ENCODE peak calls at places on chromosome 5, in four cellular contexts. Y, O, M and A are unnamed samples.

GRCh38 chr5:161403121-161403520 is 143.4 kb downstream of the GABRB2 start:
- DNase-seq in Y (no peak), M (no peak), O (no peak), A (no peak)

GRCh38 chr5:33423018-33423630 is 17.6 kb upstream of the TARS1 start:
- DNase-seq in O (peak; percentile 60), Y (no peak), M (no peak), A (no peak)

GRCh38 chr5:74464512-74465209 is 175.9 kb downstream of the ENC1 start:
- DNase-seq in M (no peak), Y (no peak), O (peak; percentile 39), A (no peak)

GRCh38 chr5:123585871-123586270 is 73.9 kb downstream of the CSNK1G3 start:
- DNase-seq in O (no peak), M (no peak), Y (no peak), A (no peak)

GRCh38 chr5:173283318-173284288 is 44.6 kb downstream of the STC2 start:
- DNase-seq in Y (peak; percentile 88), O (peak; percentile 88), M (no peak), A (peak; percentile 19)

GRCh38 chr5:116409591-116410296 is 164.9 kb downstream of the SEMA6A start:
- DNase-seq in Y (no peak), M (no peak), O (no peak), A (no peak)

GRCh38 chr5:67073045-67073444 is 123.6 kb downstream of the CD180 start:
- DNase-seq in Y (no peak), O (no peak), M (no peak), A (no peak)

GRCh38 chr5:14190194-14191164 is 47.3 kb downstream of the TRIO start:
- DNase-seq in Y (no peak), M (no peak), O (peak; percentile 99), A (no peak)

GRCh38 chr5:135018457-135018856 is 15.6 kb downstream of the PITX1 start:
- DNase-seq in M (no peak), O (no peak), Y (no peak), A (no peak)

GRCh38 chr5:123285122-123286011 is 137.8 kb downstream of the CEP120 start:
- DNase-seq in M (no peak), O (peak; percentile 41), Y (peak; percentile 35), A (no peak)

GRCh38 chr5:52783226-52783959 is 4.3 kb upstream of the ITGA1 start:
- DNase-seq in Y (no peak), O (peak; percentile 84), M (peak; percentile 25), A (no peak)

GRCh38 chr5:153402550-153402949 is 87.9 kb upstream of the GRIA1 start:
- DNase-seq in Y (no peak), O (peak; percentile 58), M (no peak), A (no peak)

GRCh38 chr5:15604986-15605385 is 105.0 kb downstream of the FBXL7 start:
- DNase-seq in O (no peak), M (no peak), Y (no peak), A (no peak)

GRCh38 chr5:1363581-1363980 is 18.7 kb upstream of the CLPTM1L start:
- DNase-seq in O (no peak), Y (no peak), M (no peak), A (no peak)

GRCh38 chr5:135210286-135211055 is 176.4 kb upstream of the PITX1 start:
- DNase-seq in M (no peak), Y (peak; percentile 9), O (no peak), A (no peak)

GRCh38 chr5:172185096-172185461 is 2.9 kb downstream of the STK10 start:
- DNase-seq in M (no peak), Y (no peak), O (no peak), A (peak; percentile 35)

GRCh38 chr5:133319244-133319643 is 267.4 kb downstream of the HSPA4 start:
- DNase-seq in M (no peak), Y (no peak), O (no peak), A (no peak)

GRCh38 chr5:63089147-63089546 is 510.5 kb downstream of the LRRC70 start:
- DNase-seq in M (no peak), Y (no peak), O (no peak), A (no peak)

GRCh38 chr5:93385665-93386064 is 195.4 kb downstream of the NR2F1-AS1 start:
- DNase-seq in O (peak; percentile 21), M (no peak), Y (no peak), A (no peak)

GRCh38 chr5:164235176-164235914 is 729.9 kb downstream of the MAT2B start:
- DNase-seq in M (no peak), O (peak; percentile 2), Y (no peak), A (no peak)
- H3K4me1 ChIP-seq in M (no peaks in the 10 kb centered on the region), O (no peaks in the 10 kb centered on the region), Y (no peaks in the 10 kb centered on the region), A (no peaks in the 10 kb centered on the region)

GRCh38 chr5:131769961-131770360 is 26.9 kb downstream of the FNIP1 start:
- DNase-seq in M (no peak), O (no peak), Y (no peak), A (no peak)
- H3K27ac ChIP-seq in M (no peak overlapping the region), O (no peak overlapping the region), Y (no peak overlapping the region), A (no peak overlapping the region)

GRCh38 chr5:179766726-179767455 is 26.9 kb upstream of the LTC4S start:
- DNase-seq in O (peak; percentile 19), Y (no peak), M (no peak), A (no peak)
- H3K4me1 ChIP-seq in O (peaks cover 53% of the 10 kb centered on the region), Y (no peaks in the 10 kb centered on the region), M (peaks cover 53% of the 10 kb centered on the region), A (peaks cover 18% of the 10 kb centered on the region)

DNA sequence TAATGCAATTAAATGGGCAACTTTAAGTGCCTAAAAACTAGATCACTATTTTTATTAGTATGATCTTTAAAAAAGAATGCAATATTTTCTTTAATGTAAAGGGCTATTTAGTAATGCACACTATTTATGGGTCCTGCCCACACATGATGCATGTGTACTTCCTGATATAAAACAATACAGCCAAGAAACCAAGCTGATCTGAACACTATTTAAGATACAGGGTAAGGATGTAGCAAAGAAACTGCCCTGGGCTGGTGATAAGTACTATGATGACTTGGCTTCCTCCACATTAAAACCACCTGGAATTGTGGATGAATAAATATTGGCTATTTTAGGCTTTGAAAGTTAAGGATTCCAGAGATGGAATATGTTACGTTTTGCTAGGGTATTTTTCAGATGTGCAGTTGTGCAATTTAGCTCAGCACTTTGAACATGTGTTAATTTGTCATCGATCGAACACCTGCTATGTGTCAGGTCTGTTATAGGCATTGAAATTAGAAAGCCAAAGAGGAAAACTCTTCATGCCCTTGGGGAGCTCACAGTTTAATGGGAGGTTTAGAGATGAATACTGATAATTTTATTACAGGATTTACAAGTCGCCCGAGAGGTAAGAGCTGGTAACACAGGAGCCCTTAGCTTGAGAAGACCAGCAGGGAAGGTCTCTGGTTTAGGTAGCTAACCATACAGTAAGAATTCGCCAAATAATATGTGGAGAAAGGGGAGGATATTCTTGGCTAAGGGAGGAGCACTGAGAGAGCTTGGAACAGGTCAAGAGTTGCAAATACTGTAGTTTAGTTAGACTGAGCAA is 276.6 kb downstream of the PLK2 start:
- DNase-seq in O (no peak), Y (no peak), M (no peak), A (no peak)
- H3K27ac ChIP-seq in O (no peak overlapping the region), Y (no peak overlapping the region), M (no peak overlapping the region), A (no peak overlapping the region)

DNA sequence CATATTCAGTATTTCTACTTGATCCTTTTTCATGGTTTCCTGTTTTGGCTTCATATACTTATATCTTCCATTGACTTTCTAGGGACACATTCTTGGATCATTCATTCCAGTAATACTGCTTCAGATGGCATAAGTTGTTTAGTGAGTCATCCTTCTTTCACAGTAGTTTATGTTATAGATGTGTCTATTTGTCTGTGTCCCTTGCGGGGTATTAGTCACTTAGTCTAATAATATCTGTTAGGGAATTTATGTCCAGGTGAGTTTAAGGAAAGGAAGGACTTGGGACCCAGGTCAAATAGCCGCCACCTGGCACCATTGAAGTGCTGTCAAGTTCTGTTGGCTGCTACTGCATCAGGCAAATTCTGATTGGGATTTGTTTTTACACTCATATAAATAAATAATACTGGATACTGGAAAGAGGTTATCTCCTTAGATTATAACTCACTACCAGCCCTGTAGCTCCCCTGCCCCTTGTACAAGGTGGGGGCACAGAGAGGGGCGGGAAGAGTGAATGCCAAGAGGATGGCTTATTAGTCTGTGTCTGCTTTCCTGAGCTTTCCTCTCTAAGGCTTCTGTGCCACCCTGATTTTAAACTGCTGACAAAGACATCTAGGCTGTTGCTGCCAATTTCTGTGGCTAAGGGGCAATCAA is 64.8 kb downstream of the CDC42SE2 start:
- DNase-seq in O (peak; percentile 57), M (no peak), Y (no peak), A (no peak)
- H3K4me1 ChIP-seq in O (peaks cover 8% of the 10 kb centered on the region), M (peaks cover 42% of the 10 kb centered on the region), Y (peaks cover 4% of the 10 kb centered on the region), A (peaks cover 49% of the 10 kb centered on the region)